ENCODE peak calls at places on chromosome 21, in nine cellular contexts. One of them, this sample, is unnamed.

GRCh38 chr21:39441502-39442475 is 3.8 kb downstream of the LCA5L start:
- DNase-seq in A549: peak; percentile 36
- DNase-seq in type B pancreatic cell: no peak
- DNase-seq in dorsolateral prefrontal cortex: no peak
- DNase-seq in body of pancreas: peak; percentile 45
- DNase-seq in nephron progenitor cell: peak; percentile 27
- DNase-seq in WTC11: peak; percentile 39
- DNase-seq in endothelial cell: peak; percentile 38
- DNase-seq in heart left ventricle: no peak
- DNase-seq in this sample: peak; percentile 61

GRCh38 chr21:25528511-25528910 is 78.8 kb downstream of the MRPL39 start:
- DNase-seq in A549: no peak
- DNase-seq in type B pancreatic cell: no peak
- DNase-seq in dorsolateral prefrontal cortex: no peak
- DNase-seq in body of pancreas: no peak
- DNase-seq in nephron progenitor cell: no peak
- DNase-seq in WTC11: no peak
- DNase-seq in endothelial cell: no peak
- DNase-seq in heart left ventricle: no peak
- DNase-seq in this sample: no peak

GRCh38 chr21:45737485-45738166 is 94.1 kb downstream of the PCBP3 start:
- DNase-seq in A549: no peak
- DNase-seq in type B pancreatic cell: no peak
- DNase-seq in dorsolateral prefrontal cortex: no peak
- DNase-seq in body of pancreas: no peak
- DNase-seq in nephron progenitor cell: no peak
- DNase-seq in WTC11: no peak
- DNase-seq in endothelial cell: no peak
- DNase-seq in heart left ventricle: no peak
- DNase-seq in this sample: no peak

GRCh38 chr21:43850728-43851295 is 14.2 kb upstream of the AGPAT3 start:
- DNase-seq in A549: no peak
- DNase-seq in type B pancreatic cell: no peak
- DNase-seq in dorsolateral prefrontal cortex: no peak
- DNase-seq in body of pancreas: no peak
- DNase-seq in nephron progenitor cell: no peak
- DNase-seq in WTC11: no peak
- DNase-seq in endothelial cell: no peak
- DNase-seq in heart left ventricle: no peak
- DNase-seq in this sample: no peak

GRCh38 chr21:46181436-46181835 is 2.8 kb downstream of the SPATC1L start:
- DNase-seq in A549: no peak
- DNase-seq in type B pancreatic cell: no peak
- DNase-seq in dorsolateral prefrontal cortex: peak; percentile 35
- DNase-seq in body of pancreas: no peak
- DNase-seq in nephron progenitor cell: no peak
- DNase-seq in WTC11: no peak
- DNase-seq in endothelial cell: no peak
- DNase-seq in heart left ventricle: no peak
- DNase-seq in this sample: no peak

GRCh38 chr21:41251961-41252642 is 64.5 kb upstream of the FAM3B start:
- DNase-seq in A549: no peak
- DNase-seq in type B pancreatic cell: no peak
- DNase-seq in dorsolateral prefrontal cortex: no peak
- DNase-seq in body of pancreas: no peak
- DNase-seq in nephron progenitor cell: no peak
- DNase-seq in WTC11: no peak
- DNase-seq in endothelial cell: no peak
- DNase-seq in heart left ventricle: no peak
- DNase-seq in this sample: no peak

GRCh38 chr21:42195378-42196031 is 23.4 kb upstream of the ABCG1 start:
- DNase-seq in A549: no peak
- DNase-seq in type B pancreatic cell: no peak
- DNase-seq in dorsolateral prefrontal cortex: no peak
- DNase-seq in body of pancreas: no peak
- DNase-seq in nephron progenitor cell: no peak
- DNase-seq in WTC11: no peak
- DNase-seq in endothelial cell: no peak
- DNase-seq in heart left ventricle: no peak
- DNase-seq in this sample: peak; percentile 80

GRCh38 chr21:44710756-44711326 is 531 bp downstream of the TSPEAR start:
- DNase-seq in A549: no peak
- DNase-seq in type B pancreatic cell: peak; percentile 62
- DNase-seq in dorsolateral prefrontal cortex: no peak
- DNase-seq in body of pancreas: no peak
- DNase-seq in nephron progenitor cell: no peak
- DNase-seq in WTC11: peak; percentile 59
- DNase-seq in endothelial cell: no peak
- DNase-seq in heart left ventricle: no peak
- DNase-seq in this sample: peak; percentile 8

GRCh38 chr21:29725025-29725736 is 214.6 kb downstream of the GRIK1 start:
- DNase-seq in A549: no peak
- DNase-seq in type B pancreatic cell: no peak
- DNase-seq in dorsolateral prefrontal cortex: no peak
- DNase-seq in body of pancreas: peak; percentile 46
- DNase-seq in nephron progenitor cell: no peak
- DNase-seq in WTC11: no peak
- DNase-seq in endothelial cell: no peak
- DNase-seq in heart left ventricle: no peak
- DNase-seq in this sample: no peak

GRCh38 chr21:44695641-44696040 is 1.3 kb upstream of the KRTAP10-12 start:
- DNase-seq in A549: no peak
- DNase-seq in type B pancreatic cell: no peak
- DNase-seq in dorsolateral prefrontal cortex: no peak
- DNase-seq in body of pancreas: no peak
- DNase-seq in nephron progenitor cell: no peak
- DNase-seq in WTC11: no peak
- DNase-seq in endothelial cell: no peak
- DNase-seq in heart left ventricle: no peak
- DNase-seq in this sample: no peak

GRCh38 chr21:44884059-44884458 is 10.6 kb upstream of the PTTG1IP start:
- DNase-seq in A549: no peak
- DNase-seq in type B pancreatic cell: no peak
- DNase-seq in dorsolateral prefrontal cortex: no peak
- DNase-seq in body of pancreas: no peak
- DNase-seq in nephron progenitor cell: no peak
- DNase-seq in WTC11: no peak
- DNase-seq in endothelial cell: no peak
- DNase-seq in heart left ventricle: peak; percentile 42
- DNase-seq in this sample: no peak

GRCh38 chr21:46184625-46185555 is 631 bp upstream of the SPATC1L start:
- DNase-seq in A549: no peak
- DNase-seq in type B pancreatic cell: peak; percentile 86
- DNase-seq in dorsolateral prefrontal cortex: peak; percentile 94
- DNase-seq in body of pancreas: peak; percentile 87
- DNase-seq in nephron progenitor cell: peak; percentile 83
- DNase-seq in WTC11: peak; percentile 89
- DNase-seq in endothelial cell: peak; percentile 74
- DNase-seq in heart left ventricle: peak; percentile 92
- DNase-seq in this sample: peak; percentile 76

GRCh38 chr21:34698270-34699015 is 29.6 kb downstream of the CLIC6 start:
- DNase-seq in A549: no peak
- DNase-seq in type B pancreatic cell: no peak
- DNase-seq in dorsolateral prefrontal cortex: no peak
- DNase-seq in body of pancreas: no peak
- DNase-seq in nephron progenitor cell: no peak
- DNase-seq in WTC11: no peak
- DNase-seq in endothelial cell: no peak
- DNase-seq in heart left ventricle: no peak
- DNase-seq in this sample: no peak

GRCh38 chr21:39094847-39095525 is 88.3 kb downstream of the PSMG1 start:
- DNase-seq in A549: peak; percentile 32
- DNase-seq in type B pancreatic cell: no peak
- DNase-seq in dorsolateral prefrontal cortex: no peak
- DNase-seq in body of pancreas: no peak
- DNase-seq in nephron progenitor cell: no peak
- DNase-seq in WTC11: no peak
- DNase-seq in endothelial cell: no peak
- DNase-seq in heart left ventricle: no peak
- DNase-seq in this sample: no peak

GRCh38 chr21:15379776-15380175 is 315.0 kb upstream of the NRIP1 start:
- DNase-seq in A549: no peak
- DNase-seq in type B pancreatic cell: no peak
- DNase-seq in dorsolateral prefrontal cortex: no peak
- DNase-seq in body of pancreas: no peak
- DNase-seq in nephron progenitor cell: no peak
- DNase-seq in WTC11: no peak
- DNase-seq in endothelial cell: no peak
- DNase-seq in heart left ventricle: no peak
- DNase-seq in this sample: no peak

GRCh38 chr21:41024341-41025056 is 143.5 kb upstream of the BACE2 start:
- DNase-seq in A549: no peak
- DNase-seq in type B pancreatic cell: peak; percentile 71
- DNase-seq in dorsolateral prefrontal cortex: no peak
- DNase-seq in body of pancreas: peak; percentile 37
- DNase-seq in nephron progenitor cell: peak; percentile 30
- DNase-seq in WTC11: no peak
- DNase-seq in endothelial cell: no peak
- DNase-seq in heart left ventricle: no peak
- DNase-seq in this sample: no peak

GRCh38 chr21:39556176-39556575 is 56.6 kb upstream of the B3GALT5 start:
- DNase-seq in A549: no peak
- DNase-seq in type B pancreatic cell: no peak
- DNase-seq in dorsolateral prefrontal cortex: no peak
- DNase-seq in body of pancreas: no peak
- DNase-seq in nephron progenitor cell: peak; percentile 13
- DNase-seq in WTC11: peak; percentile 38
- DNase-seq in endothelial cell: no peak
- DNase-seq in heart left ventricle: no peak
- DNase-seq in this sample: no peak

GRCh38 chr21:42028754-42029385 is 18.7 kb upstream of the ZBTB21 start:
- DNase-seq in A549: no peak
- DNase-seq in type B pancreatic cell: no peak
- DNase-seq in dorsolateral prefrontal cortex: no peak
- DNase-seq in body of pancreas: no peak
- DNase-seq in nephron progenitor cell: no peak
- DNase-seq in WTC11: no peak
- DNase-seq in endothelial cell: no peak
- DNase-seq in heart left ventricle: no peak
- DNase-seq in this sample: no peak

GRCh38 chr21:34807146-34807880 is 138.5 kb downstream of the CLIC6 start:
- DNase-seq in A549: peak; percentile 78
- DNase-seq in type B pancreatic cell: no peak
- DNase-seq in dorsolateral prefrontal cortex: no peak
- DNase-seq in body of pancreas: no peak
- DNase-seq in nephron progenitor cell: no peak
- DNase-seq in WTC11: no peak
- DNase-seq in endothelial cell: no peak
- DNase-seq in heart left ventricle: no peak
- DNase-seq in this sample: peak; percentile 98

DNA sequence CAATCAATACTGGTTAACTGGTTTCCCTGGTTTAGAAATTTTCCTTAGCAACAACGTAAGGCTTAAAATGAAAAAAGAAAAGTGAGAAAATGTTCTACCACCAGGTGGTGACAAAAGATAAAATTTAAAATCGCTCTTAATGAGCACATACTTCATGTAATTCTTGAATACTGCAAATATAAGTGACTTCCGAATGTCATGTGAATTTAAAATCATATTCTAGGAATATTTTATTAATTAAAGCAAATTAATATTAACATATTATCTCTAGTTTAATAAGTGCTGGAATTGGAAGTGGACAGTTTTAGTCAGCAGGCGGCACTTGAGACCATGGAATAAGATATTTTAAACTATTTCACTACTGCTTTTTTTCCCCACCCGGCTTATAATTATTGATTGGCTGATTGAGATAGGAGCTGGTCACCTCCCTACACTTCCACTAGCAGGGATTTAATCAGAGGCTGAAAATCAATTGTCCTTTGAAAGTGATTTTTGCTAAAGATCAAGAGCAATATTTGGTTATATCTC is 5.0 kb upstream of the ADAMTS1 start:
- DNase-seq in A549: no peak
- DNase-seq in type B pancreatic cell: no peak
- DNase-seq in dorsolateral prefrontal cortex: no peak
- DNase-seq in body of pancreas: peak; percentile 22
- DNase-seq in nephron progenitor cell: no peak
- DNase-seq in WTC11: no peak
- DNase-seq in endothelial cell: no peak
- DNase-seq in heart left ventricle: no peak
- DNase-seq in this sample: peak; percentile 52
- TF ChIP-seq CTCF in A549: peak; percentile 38
- TF ChIP-seq CTCF in type B pancreatic cell: peak; percentile 89
- TF ChIP-seq CTCF in dorsolateral prefrontal cortex: peak; percentile 95
- TF ChIP-seq CTCF in body of pancreas: peak; percentile 57
- TF ChIP-seq CTCF in nephron progenitor cell: peak; percentile 63
- TF ChIP-seq CTCF in WTC11: peak; percentile 46
- TF ChIP-seq CTCF in endothelial cell: peak; percentile 71
- TF ChIP-seq CTCF in heart left ventricle: peak; percentile 61
- TF ChIP-seq CTCF in this sample: peak; percentile 70

GRCh38 chr21:18522181-18522771 is 118.7 kb upstream of the TMPRSS15 start:
- DNase-seq in A549: no peak
- DNase-seq in type B pancreatic cell: no peak
- DNase-seq in dorsolateral prefrontal cortex: no peak
- DNase-seq in body of pancreas: no peak
- DNase-seq in nephron progenitor cell: no peak
- DNase-seq in WTC11: no peak
- DNase-seq in endothelial cell: no peak
- DNase-seq in heart left ventricle: no peak
- DNase-seq in this sample: peak; percentile 22
- TF ChIP-seq CTCF in A549: no peak
- TF ChIP-seq CTCF in type B pancreatic cell: peak; percentile 69
- TF ChIP-seq CTCF in dorsolateral prefrontal cortex: peak; percentile 21
- TF ChIP-seq CTCF in body of pancreas: no peak
- TF ChIP-seq CTCF in nephron progenitor cell: peak; percentile 28
- TF ChIP-seq CTCF in WTC11: no peak
- TF ChIP-seq CTCF in endothelial cell: no peak
- TF ChIP-seq CTCF in heart left ventricle: peak; percentile 14
- TF ChIP-seq CTCF in this sample: peak; percentile 55

GRCh38 chr21:33359446-33359845 is 34.7 kb downstream of the IFNAR1 start:
- DNase-seq in A549: no peak
- DNase-seq in type B pancreatic cell: no peak
- DNase-seq in dorsolateral prefrontal cortex: no peak
- DNase-seq in body of pancreas: no peak
- DNase-seq in nephron progenitor cell: no peak
- DNase-seq in WTC11: no peak
- DNase-seq in endothelial cell: no peak
- DNase-seq in heart left ventricle: no peak
- DNase-seq in this sample: no peak
- TF ChIP-seq CTCF in A549: no peak
- TF ChIP-seq CTCF in type B pancreatic cell: no peak
- TF ChIP-seq CTCF in dorsolateral prefrontal cortex: no peak
- TF ChIP-seq CTCF in body of pancreas: no peak
- TF ChIP-seq CTCF in nephron progenitor cell: no peak
- TF ChIP-seq CTCF in WTC11: no peak
- TF ChIP-seq CTCF in endothelial cell: no peak
- TF ChIP-seq CTCF in heart left ventricle: no peak
- TF ChIP-seq CTCF in this sample: no peak

DNA sequence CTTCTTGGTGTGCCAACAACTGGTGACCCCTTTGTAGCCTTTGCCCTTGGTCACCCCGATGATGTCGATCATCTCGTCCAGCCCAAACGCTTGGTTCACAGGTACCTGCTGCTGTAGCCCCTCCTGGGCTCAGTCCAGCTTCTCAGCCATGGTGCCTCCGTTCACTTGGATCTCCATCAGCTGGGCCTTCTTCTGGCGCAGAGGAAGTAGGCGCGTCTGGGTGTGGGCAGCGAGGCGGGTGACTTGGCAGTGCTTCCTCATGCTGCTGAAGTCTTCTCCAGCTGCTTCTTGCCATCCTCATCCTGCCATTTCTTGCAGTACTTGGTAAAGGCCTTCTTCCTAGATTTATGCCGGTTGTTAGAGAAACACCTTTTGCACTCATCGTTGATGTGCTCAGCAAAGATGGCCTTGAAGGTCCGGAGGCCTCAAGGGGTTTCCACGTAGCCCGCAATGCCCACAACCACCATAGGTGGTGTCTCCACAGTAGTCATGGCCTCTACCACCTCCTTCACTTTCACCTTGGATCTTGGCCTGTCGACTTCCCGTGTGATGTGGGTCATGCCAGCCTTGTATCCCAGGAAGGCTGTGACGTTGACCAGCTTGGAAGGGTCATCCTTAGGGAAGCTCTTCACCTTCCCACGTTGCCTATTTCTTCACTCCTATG is 13.0 kb downstream of the DOP1B start:
- DNase-seq in A549: no peak
- DNase-seq in type B pancreatic cell: no peak
- DNase-seq in dorsolateral prefrontal cortex: no peak
- DNase-seq in body of pancreas: no peak
- DNase-seq in nephron progenitor cell: no peak
- DNase-seq in WTC11: peak; percentile 28
- DNase-seq in endothelial cell: no peak
- DNase-seq in heart left ventricle: no peak
- DNase-seq in this sample: no peak
- TF ChIP-seq CTCF in A549: no peak
- TF ChIP-seq CTCF in type B pancreatic cell: peak; percentile 23
- TF ChIP-seq CTCF in dorsolateral prefrontal cortex: no peak
- TF ChIP-seq CTCF in body of pancreas: no peak
- TF ChIP-seq CTCF in nephron progenitor cell: no peak
- TF ChIP-seq CTCF in WTC11: no peak
- TF ChIP-seq CTCF in endothelial cell: no peak
- TF ChIP-seq CTCF in heart left ventricle: no peak
- TF ChIP-seq CTCF in this sample: no peak